ENCODE peak calls at places on chromosomes 12 and 14, in eight cellular contexts. D is thoracic aorta; X is RWPE1; J is retina; N is CD4-positive, alpha-beta T cell; W is A549; S is activated CD8-positive, alpha-beta memory T cell treated with anti-CD3 and anti-CD28 coated beads for 4 hours; K is fibroblast of the conjunctiva. Z is an unnamed sample.

GRCh38 chr14:87434011-87434410 is 559.0 kb downstream of the GALC start:
- DNase-seq in D (no peak), X (no peak), J (no peak), N (no peak), W (peak; percentile 2), S (no peak), K (no peak), Z (no peak)

GRCh38 chr12:74539261-74539660 is 1.6 kb downstream of the ATXN7L3B start:
- DNase-seq in D (no peak), X (no peak), J (no peak), N (no peak), W (no peak), S (no peak), K (no peak), Z (no peak)

GRCh38 chr14:90733139-90733808 is 83.0 kb downstream of the TTC7B start:
- DNase-seq in D (no peak), X (no peak), J (no peak), N (no peak), W (no peak), S (no peak), K (no peak), Z (no peak)

GRCh38 chr12:98371419-98371818 is 144.0 kb upstream of the TMPO start:
- DNase-seq in D (no peak), X (no peak), J (no peak), N (no peak), W (no peak), S (no peak), K (no peak), Z (no peak)

GRCh38 chr12:49967042-49967776 is 5.5 kb downstream of the AQP5 start:
- DNase-seq in D (peak; percentile 66), X (peak; percentile 82), J (peak; percentile 97), N (peak; percentile 88), W (peak; percentile 91), S (peak; percentile 77), K (peak; percentile 78), Z (peak; percentile 72)

GRCh38 chr12:93892431-93893210 is 215.4 kb downstream of the CRADD start:
- DNase-seq in D (no peak), X (no peak), J (peak; percentile 61), N (no peak), W (no peak), S (no peak), K (no peak), Z (no peak)

GRCh38 chr14:34093878-34094277 is 143.0 kb upstream of the EGLN3 start:
- DNase-seq in D (no peak), X (no peak), J (no peak), N (no peak), W (no peak), S (no peak), K (no peak), Z (no peak)

GRCh38 chr14:100591453-100592371 is 4.5 kb upstream of the BEGAIN start:
- DNase-seq in D (no peak), X (no peak), J (peak; percentile 3), N (no peak), W (no peak), S (no peak), K (no peak), Z (no peak)